ENCODE peak calls at places on chromosomes 2 and 18, in six cellular contexts. V, R, K, M, X and E are unnamed samples.
A peak's percentile ranks its signal among the peaks of the same experiment; 100 is the strongest.

GRCh38 chr2:75605770-75606535 is 40.6 kb upstream of the MRPL19 start:
- DNase-seq in V (no peak), R (peak; percentile 82), K (no peak), M (no peak), X (peak; percentile 58), E (no peak)

GRCh38 chr18:77114564-77115391 is 17.8 kb downstream of the MBP start:
- DNase-seq in V (no peak), R (peak; percentile 82), K (peak; percentile 75), M (peak; percentile 87), X (peak; percentile 96), E (no peak)

GRCh38 chr18:45274026-45274425 is 341.2 kb upstream of the SLC14A2 start:
- DNase-seq in V (no peak), R (no peak), K (no peak), M (no peak), X (no peak), E (no peak)

GRCh38 chr2:237868631-237869356 is 9.4 kb downstream of the RAMP1 start:
- DNase-seq in V (no peak), R (no peak), K (peak; percentile 54), M (no peak), X (no peak), E (no peak)

GRCh38 chr18:14976736-14977430 is 228.9 kb downstream of the ANKRD30B start:
- DNase-seq in V (no peak), R (peak; percentile 18), K (no peak), M (no peak), X (no peak), E (no peak)

GRCh38 chr2:9752441-9753275 is 90.6 kb upstream of the TAF1B start:
- DNase-seq in V (no peak), R (no peak), K (no peak), M (no peak), X (no peak), E (no peak)

GRCh38 chr2:74889159-74889558 is 55.2 kb downstream of the HK2 start:
- DNase-seq in V (no peak), R (no peak), K (no peak), M (no peak), X (no peak), E (no peak)

GRCh38 chr18:55407191-55407590 is 180.8 kb downstream of the TCF4 start:
- DNase-seq in V (no peak), R (no peak), K (no peak), M (no peak), X (no peak), E (no peak)

GRCh38 chr18:40738321-40738880 is 1216.6 kb upstream of the PIK3C3 start:
- DNase-seq in V (no peak), R (no peak), K (no peak), M (no peak), X (no peak), E (no peak)

GRCh38 chr2:160375802-160376469 is 117.7 kb downstream of the RBMS1 start:
- DNase-seq in V (no peak), R (peak; percentile 66), K (no peak), M (no peak), X (no peak), E (no peak)

GRCh38 chr2:160373263-160374019 is 120.2 kb downstream of the RBMS1 start:
- DNase-seq in V (no peak), R (peak; percentile 58), K (no peak), M (no peak), X (no peak), E (no peak)

GRCh38 chr2:160377204-160377995 is 116.2 kb downstream of the RBMS1 start:
- DNase-seq in V (no peak), R (no peak), K (no peak), M (no peak), X (no peak), E (no peak)

GRCh38 chr2:160376576-160376975 is 117.0 kb downstream of the RBMS1 start:
- DNase-seq in V (no peak), R (no peak), K (no peak), M (no peak), X (no peak), E (no peak)

DNA sequence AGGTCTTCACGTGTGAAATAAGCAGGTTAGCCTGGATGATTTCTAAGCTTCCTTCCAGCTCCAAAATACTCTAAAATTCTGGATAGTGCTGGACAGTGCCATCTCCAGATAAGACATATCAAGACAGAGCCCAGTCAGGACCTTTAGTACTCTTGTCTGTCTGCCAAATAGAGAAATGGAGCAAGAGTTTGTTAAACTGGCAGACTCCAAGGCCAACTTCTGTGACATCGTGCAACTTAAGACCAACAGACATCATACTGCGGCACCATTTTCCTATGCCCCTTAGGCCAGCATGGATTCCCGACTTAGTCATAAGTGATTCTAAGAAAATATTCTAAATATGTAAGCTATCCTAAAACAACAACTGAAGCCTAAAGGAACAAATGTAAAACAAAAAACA is 118.6 kb downstream of the RBMS1 start:
- DNase-seq in V (no peak), R (no peak), K (no peak), M (no peak), X (no peak), E (no peak)
- H3K4me1 ChIP-seq in V (peaks cover 79% of the 10 kb centered on the region), R (peaks cover 97% of the 10 kb centered on the region), K (peaks cover 60% of the 10 kb centered on the region), M (no peaks in the 10 kb centered on the region), X (peaks cover 61% of the 10 kb centered on the region), E (peaks cover 11% of the 10 kb centered on the region)

GRCh38 chr2:150403457-150403856 is 84.0 kb downstream of the RND3 start:
- DNase-seq in V (no peak), R (peak; percentile 65), K (no peak), M (no peak), X (no peak), E (no peak)
- H3K27ac ChIP-seq in V (no peak overlapping the region), R (peak overlapping the region; percentile 70), K (no peak overlapping the region), M (no peak overlapping the region), X (no peak overlapping the region), E (no peak overlapping the region)

DNA sequence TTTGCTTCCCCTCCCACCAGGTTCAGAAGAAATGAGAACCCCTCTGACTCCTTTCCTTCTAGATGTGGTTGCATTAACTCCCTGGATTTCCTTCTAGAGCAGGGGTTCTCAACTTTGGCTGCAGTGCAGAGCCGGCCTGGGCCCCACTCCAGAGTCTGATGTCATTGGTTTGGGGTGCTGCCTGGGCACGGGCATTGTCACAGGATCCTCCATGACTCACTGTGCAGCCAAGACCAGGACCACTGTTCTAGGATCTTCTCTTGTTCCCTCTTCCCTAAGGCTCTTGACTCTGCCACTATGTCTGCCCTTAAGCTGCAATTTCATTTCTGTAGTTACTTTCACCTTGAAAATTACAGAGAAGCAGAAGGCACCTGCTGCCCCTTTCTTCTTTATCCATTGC is 31.8 kb downstream of the TBC1D8 start:
- DNase-seq in V (no peak), R (no peak), K (peak; percentile 59), M (no peak), X (peak; percentile 71), E (no peak)
- H3K4me1 ChIP-seq in V (peaks cover 15% of the 10 kb centered on the region), R (peaks cover 48% of the 10 kb centered on the region), K (peaks cover 18% of the 10 kb centered on the region), M (peaks cover 11% of the 10 kb centered on the region), X (peaks cover 9% of the 10 kb centered on the region), E (peaks cover 3% of the 10 kb centered on the region)

GRCh38 chr2:216621292-216621691 is 11.9 kb upstream of the IGFBP2 start:
- DNase-seq in V (no peak), R (no peak), K (no peak), M (no peak), X (no peak), E (no peak)
- H3K27ac ChIP-seq in V (no peak overlapping the region), R (no peak overlapping the region), K (peak overlapping the region; percentile 21), M (no peak overlapping the region), X (no peak overlapping the region), E (no peak overlapping the region)

GRCh38 chr2:127664895-127665225 is 10.5 kb downstream of the LIMS2 start:
- DNase-seq in V (no peak), R (no peak), K (no peak), M (no peak), X (no peak), E (no peak)

GRCh38 chr2:127661949-127662510 is 13.3 kb downstream of the LIMS2 start:
- DNase-seq in V (no peak), R (no peak), K (peak; percentile 14), M (no peak), X (peak; percentile 29), E (no peak)

GRCh38 chr2:127663566-127664064 is 11.7 kb downstream of the LIMS2 start:
- DNase-seq in V (no peak), R (no peak), K (peak; percentile 8), M (no peak), X (no peak), E (no peak)

GRCh38 chr2:127664065-127664894 is 11.1 kb downstream of the LIMS2 start:
- DNase-seq in V (no peak), R (peak; percentile 50), K (peak; percentile 30), M (no peak), X (peak; percentile 33), E (no peak)

GRCh38 chr2:127662937-127663565 is 12.3 kb downstream of the LIMS2 start:
- DNase-seq in V (peak; percentile 79), R (no peak), K (peak; percentile 11), M (no peak), X (no peak), E (no peak)
- H3K4me1 ChIP-seq in V (no peaks in the 10 kb centered on the region), R (peaks cover 55% of the 10 kb centered on the region), K (no peaks in the 10 kb centered on the region), M (no peaks in the 10 kb centered on the region), X (peaks cover 3% of the 10 kb centered on the region), E (no peaks in the 10 kb centered on the region)

DNA sequence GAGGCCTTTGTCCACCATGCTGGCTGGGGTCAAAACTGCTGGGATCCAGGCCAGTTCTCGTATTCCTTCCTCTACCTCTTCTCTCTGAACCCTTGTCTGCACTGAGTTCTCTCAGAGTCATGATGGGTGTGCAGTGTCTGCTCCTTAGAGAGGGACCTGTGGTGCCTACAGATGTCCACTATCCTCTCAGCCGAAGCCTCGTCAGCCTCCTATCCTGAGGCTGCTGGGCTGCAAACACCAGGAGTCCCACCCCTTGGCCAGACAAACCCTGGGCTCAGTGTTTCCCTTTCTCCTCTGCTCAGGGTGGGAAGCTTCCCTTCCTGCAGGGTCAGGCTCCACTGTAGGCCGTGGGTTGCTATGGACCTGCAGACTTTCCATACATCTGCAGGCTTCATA is 2.3 kb downstream of the INPP5D start:
- DNase-seq in V (no peak), R (no peak), K (no peak), M (no peak), X (no peak), E (no peak)
- H3K27ac ChIP-seq in V (no peak overlapping the region), R (no peak overlapping the region), K (peak overlapping the region; percentile 63), M (peak overlapping the region; percentile 64), X (peak overlapping the region; percentile 91), E (no peak overlapping the region)

DNA sequence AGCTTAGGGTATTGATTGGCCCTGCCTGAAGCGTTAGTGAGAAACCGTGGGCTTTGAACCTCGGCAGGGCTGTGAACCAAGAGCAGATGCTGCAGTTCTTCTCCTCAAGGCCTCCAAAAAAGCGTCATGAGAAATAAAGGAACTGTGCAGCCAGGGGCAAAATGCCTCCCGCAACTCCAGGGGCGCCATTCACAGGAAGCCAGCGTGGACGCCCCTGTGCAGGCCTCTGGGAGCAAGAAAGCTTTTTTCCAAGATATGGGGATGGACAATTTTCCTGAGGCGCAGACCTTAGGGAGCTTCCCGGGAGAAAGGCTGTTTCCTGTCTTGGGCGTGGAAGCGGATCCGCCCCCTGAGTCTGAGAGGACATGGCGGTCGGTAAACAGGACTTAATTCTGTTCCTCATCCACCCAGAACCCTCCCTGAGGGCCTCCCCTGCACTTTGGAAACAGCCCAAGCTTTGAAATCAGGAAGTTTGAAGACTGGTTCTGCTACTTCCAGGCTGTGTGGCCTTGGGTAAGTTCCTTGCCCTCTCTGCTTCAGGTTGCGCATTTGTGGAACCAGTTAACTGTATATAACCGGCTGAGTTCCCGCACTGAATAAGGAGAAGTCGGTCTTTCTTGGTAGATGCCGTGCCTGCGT is 29.6 kb upstream of the CABLES1 start:
- DNase-seq in V (no peak), R (no peak), K (no peak), M (peak; percentile 85), X (no peak), E (no peak)
- H3K4me1 ChIP-seq in V (peaks cover 22% of the 10 kb centered on the region), R (peaks cover 27% of the 10 kb centered on the region), K (no peaks in the 10 kb centered on the region), M (no peaks in the 10 kb centered on the region), X (peaks cover 2% of the 10 kb centered on the region), E (no peaks in the 10 kb centered on the region)